ENCODE peak calls at places on chromosomes 1 and 21, in five cellular contexts. E is heart right ventricle, W is ovary, V is A549, X is SK-N-SH. G is an unnamed sample.

GRCh38 chr1:8739377-8739776 is 78.1 kb downstream of the RERE start:
- DNase-seq in E (no peak), X (no peak), W (no peak), V (no peak), G (no peak)

GRCh38 chr1:62224182-62224581 is 29.5 kb downstream of the L1TD1 start:
- DNase-seq in E (no peak), V (no peak), X (no peak), W (no peak), G (no peak)

GRCh38 chr1:4603317-4604110 is 50.9 kb upstream of the AJAP1 start:
- DNase-seq in W (no peak), E (no peak), V (peak; percentile 41), X (no peak), G (no peak)

GRCh38 chr1:183472488-183473285 is at the start of gene SMG7:
- DNase-seq in E (peak; percentile 32), W (no peak), X (no peak), V (peak; percentile 31), G (peak; percentile 51)

GRCh38 chr1:116498789-116499628 is 71.8 kb downstream of the CD58 start:
- DNase-seq in V (peak; percentile 51), X (peak; percentile 88), E (peak; percentile 72), W (no peak), G (peak; percentile 54)

GRCh38 chr21:17667256-17667655 is 54.6 kb upstream of the BTG3 start:
- DNase-seq in V (no peak), X (no peak), E (no peak), W (no peak), G (no peak)

GRCh38 chr1:201004732-201005131 is 18.8 kb downstream of the KIF21B start:
- DNase-seq in X (no peak), E (no peak), V (no peak), W (no peak), G (no peak)

GRCh38 chr1:154219511-154219910 is 1.2 kb upstream of the UBAP2L start:
- DNase-seq in W (no peak), E (no peak), X (no peak), V (no peak), G (no peak)

GRCh38 chr1:185695299-185695698 is 38.9 kb upstream of the HMCN1 start:
- DNase-seq in W (no peak), X (no peak), V (peak; percentile 8), E (no peak), G (no peak)

GRCh38 chr1:177013273-177013672 is 151.2 kb downstream of the ASTN1 start:
- DNase-seq in V (no peak), X (no peak), W (no peak), E (no peak), G (no peak)

GRCh38 chr1:241701483-241702290 is 49.6 kb downstream of the WDR64 start:
- DNase-seq in E (no peak), V (no peak), W (no peak), X (no peak), G (no peak)

GRCh38 chr1:31042656-31043055 is 22.9 kb downstream of the PUM1 start:
- DNase-seq in W (no peak), V (no peak), E (no peak), X (no peak), G (no peak)

GRCh38 chr21:32826317-32827167 is 55.0 kb upstream of the PAXBP1 start:
- DNase-seq in X (peak; percentile 49), W (peak; percentile 38), V (peak; percentile 18), E (peak; percentile 23), G (no peak)

GRCh38 chr1:36248250-36248894 is 24.1 kb downstream of the THRAP3 start:
- DNase-seq in W (peak; percentile 75), X (no peak), E (no peak), V (peak; percentile 30), G (peak; percentile 61)

GRCh38 chr1:234647245-234647644 is 37.3 kb upstream of the IRF2BP2 start:
- DNase-seq in E (no peak), W (no peak), X (no peak), V (no peak), G (no peak)

GRCh38 chr1:154941332-154941995 is 4.9 kb upstream of the PMVK start:
- DNase-seq in E (no peak), W (peak; percentile 88), X (peak; percentile 65), V (no peak), G (no peak)

GRCh38 chr1:227792216-227793078 is 23.0 kb upstream of the PRSS38 start:
- DNase-seq in E (no peak), V (no peak), X (peak; percentile 23), W (no peak), G (peak; percentile 26)
- TF ChIP-seq CTCF in E (no peak), V (no peak), X (peak; percentile 22), W (no peak), G (no peak)

DNA sequence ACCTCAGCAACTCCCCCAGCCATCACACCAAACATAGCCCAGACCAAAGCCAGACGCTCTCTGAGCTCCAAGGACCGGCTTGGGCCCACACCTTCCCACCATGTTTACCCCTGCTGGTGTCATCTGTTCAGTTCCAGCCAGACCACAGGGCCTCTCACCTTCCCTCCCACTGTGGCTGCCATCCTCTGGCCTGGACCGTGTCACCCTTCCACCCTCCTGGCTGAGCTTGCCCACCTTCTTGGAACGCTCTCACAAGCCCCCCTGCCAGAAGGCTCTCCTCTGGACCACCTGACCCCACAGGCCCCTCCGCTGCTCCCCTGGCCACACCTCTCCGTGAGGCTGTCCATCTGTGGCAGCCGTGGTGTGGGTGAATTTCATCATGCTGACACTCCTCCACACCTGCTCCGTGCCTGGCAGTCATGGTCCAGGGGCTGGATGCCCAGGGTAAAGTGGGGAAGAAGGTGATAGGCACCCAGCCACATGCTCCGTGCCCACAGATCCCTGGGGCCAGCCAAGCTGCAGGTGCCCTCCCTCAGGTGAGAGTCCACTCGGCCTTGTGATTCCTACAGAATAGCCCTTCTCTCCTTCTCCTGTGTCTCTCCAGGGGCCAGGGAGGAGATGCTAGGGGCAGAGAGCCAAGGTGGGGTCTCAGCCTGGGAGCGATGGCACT is 16.6 kb upstream of the POFUT2 start:
- DNase-seq in E (no peak), W (peak; percentile 39), V (no peak), X (no peak), G (no peak)
- H3K4me1 ChIP-seq in E (peaks cover 59% of the 10 kb centered on the region), W (peaks cover 35% of the 10 kb centered on the region), V (peaks cover 12% of the 10 kb centered on the region), X (peaks cover 20% of the 10 kb centered on the region), G (no peaks in the 10 kb centered on the region)

GRCh38 chr1:118075116-118075515 is 109.9 kb downstream of the SPAG17 start:
- DNase-seq in W (no peak), E (no peak), X (no peak), V (no peak), G (no peak)

GRCh38 chr1:118077331-118078055 is 107.5 kb downstream of the SPAG17 start:
- DNase-seq in V (peak; percentile 1), X (no peak), W (no peak), E (no peak), G (no peak)

DNA sequence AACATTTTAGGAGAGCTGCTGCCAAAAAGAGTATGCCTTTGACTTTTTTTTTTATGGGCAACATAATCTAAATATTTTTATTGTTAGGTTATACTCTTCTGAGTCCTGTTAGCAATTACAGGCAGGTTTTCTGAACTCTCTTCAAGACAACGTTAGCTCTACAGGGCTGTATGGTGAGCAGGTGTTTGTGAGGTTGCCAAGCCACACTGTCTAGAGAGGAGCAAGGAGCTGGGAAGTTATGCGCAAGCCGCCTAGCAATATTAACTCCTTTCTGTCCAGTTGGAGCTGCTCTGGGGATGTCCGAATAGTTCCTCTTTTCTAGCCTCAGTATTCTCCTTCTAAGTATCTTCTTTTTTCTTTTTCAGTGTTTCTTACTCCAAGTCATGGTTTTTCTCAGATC is 110.9 kb downstream of the SPAG17 start:
- DNase-seq in V (no peak), X (no peak), E (no peak), W (no peak), G (no peak)
- H3K27ac ChIP-seq in V (no peak overlapping the region), X (no peak overlapping the region), E (no peak overlapping the region), W (no peak overlapping the region), G (no peak overlapping the region)

GRCh38 chr1:89952021-89952995 is 42.6 kb upstream of the ZNF326 start:
- DNase-seq in E (no peak), X (no peak), V (no peak), W (no peak), G (no peak)

GRCh38 chr1:89955311-89955710 is 39.6 kb upstream of the ZNF326 start:
- DNase-seq in X (no peak), W (no peak), V (no peak), E (no peak), G (no peak)

GRCh38 chr1:89954401-89954800 is 40.5 kb upstream of the ZNF326 start:
- DNase-seq in X (no peak), E (no peak), V (no peak), W (no peak), G (no peak)

GRCh38 chr1:89953929-89954328 is 41.0 kb upstream of the ZNF326 start:
- DNase-seq in E (no peak), X (no peak), V (no peak), W (no peak), G (no peak)

DNA sequence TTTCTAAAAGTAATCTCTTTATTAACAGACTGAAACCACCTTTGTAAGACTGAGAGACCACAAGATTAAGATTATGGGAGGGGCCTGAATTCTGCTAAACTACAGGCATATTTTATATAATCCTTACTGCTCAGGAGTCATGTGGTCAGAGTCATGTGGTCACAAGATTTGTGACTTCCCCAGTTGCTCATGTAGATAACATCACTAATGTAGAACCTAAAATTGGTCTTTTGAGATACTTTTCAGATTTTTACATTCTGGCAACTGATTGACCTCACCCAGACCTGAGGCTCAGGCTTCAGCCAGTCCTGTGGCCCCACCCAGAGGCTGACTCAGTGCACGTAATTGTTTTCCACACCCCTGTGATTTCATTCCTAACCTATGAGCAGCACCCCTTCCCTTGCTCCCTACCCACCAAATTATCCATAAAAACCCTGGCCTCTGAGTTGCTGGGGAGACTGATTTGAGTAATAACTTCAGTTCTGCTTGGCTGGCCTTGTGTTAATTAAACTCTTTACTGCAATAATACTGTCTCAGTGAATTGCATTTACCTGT is 41.8 kb upstream of the ZNF326 start:
- DNase-seq in V (peak; percentile 34), W (no peak), E (no peak), X (no peak), G (no peak)
- TF ChIP-seq CTCF in V (peak; percentile 33), W (no peak), E (peak; percentile 26), X (peak; percentile 37), G (no peak)

GRCh38 chr21:41894511-41894910 is 15.4 kb upstream of the PRDM15 start:
- DNase-seq in V (no peak), E (no peak), W (no peak), X (no peak), G (no peak)
- H3K4me1 ChIP-seq in V (no peaks in the 10 kb centered on the region), E (no peaks in the 10 kb centered on the region), W (peaks cover 2% of the 10 kb centered on the region), X (peaks cover 12% of the 10 kb centered on the region), G (no peaks in the 10 kb centered on the region)

DNA sequence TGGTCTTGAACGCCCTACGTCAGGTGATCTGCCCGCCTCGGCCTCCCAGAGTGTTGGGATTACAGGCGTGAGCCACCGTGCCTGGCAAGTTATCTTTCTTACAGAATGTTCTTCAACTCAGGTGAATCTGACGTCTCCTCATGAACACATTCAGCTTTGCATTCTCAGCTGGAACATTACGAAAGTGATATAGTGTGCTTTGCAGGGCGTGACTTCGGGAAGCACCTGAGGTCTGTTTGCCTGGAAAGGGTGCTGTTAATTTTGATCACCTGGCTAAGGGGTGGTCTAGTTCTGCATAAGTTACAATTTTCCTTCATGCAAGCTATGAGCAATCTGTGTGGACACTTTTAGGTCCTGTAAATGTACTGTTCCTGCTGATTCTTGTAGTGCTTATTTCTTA is 16.3 kb upstream of the CLIC4 start:
- DNase-seq in E (no peak), X (no peak), V (no peak), W (no peak), G (no peak)
- H3K27ac ChIP-seq in E (no peak overlapping the region), X (no peak overlapping the region), V (no peak overlapping the region), W (no peak overlapping the region), G (no peak overlapping the region)

G was measured in lung.